ENCODE peak calls at places on chromosomes 12 and 14, in five cellular contexts. One of them, this sample, is unnamed.

GRCh38 chr12:31015215-31015614 is 58.4 kb upstream of the DDX11 start:
- DNase-seq in GM12865: no peak
- DNase-seq in fibroblast of pulmonary artery: no peak
- DNase-seq in RPMI7951: no peak
- DNase-seq in D341Med: no peak
- DNase-seq in this sample: no peak

GRCh38 chr14:51395361-51395849 is 155.4 kb downstream of the TMX1 start:
- DNase-seq in GM12865: no peak
- DNase-seq in fibroblast of pulmonary artery: peak; percentile 82
- DNase-seq in RPMI7951: peak; percentile 98
- DNase-seq in D341Med: peak; percentile 82
- DNase-seq in this sample: no peak

GRCh38 chr12:101174576-101174975 is 35.5 kb downstream of the SLC5A8 start:
- DNase-seq in GM12865: no peak
- DNase-seq in fibroblast of pulmonary artery: no peak
- DNase-seq in RPMI7951: no peak
- DNase-seq in D341Med: no peak
- DNase-seq in this sample: no peak

GRCh38 chr12:48796976-48797375 is 8.1 kb upstream of the ADCY6 start:
- DNase-seq in GM12865: no peak
- DNase-seq in fibroblast of pulmonary artery: no peak
- DNase-seq in RPMI7951: no peak
- DNase-seq in D341Med: no peak
- DNase-seq in this sample: no peak

GRCh38 chr14:91318911-91319310 is 74.4 kb upstream of the GPR68 start:
- DNase-seq in GM12865: no peak
- DNase-seq in fibroblast of pulmonary artery: no peak
- DNase-seq in RPMI7951: no peak
- DNase-seq in D341Med: no peak
- DNase-seq in this sample: no peak

GRCh38 chr12:19967486-19967885 is 400.9 kb upstream of the PDE3A start:
- DNase-seq in GM12865: peak; percentile 32
- DNase-seq in fibroblast of pulmonary artery: peak; percentile 97
- DNase-seq in RPMI7951: peak; percentile 85
- DNase-seq in D341Med: no peak
- DNase-seq in this sample: peak; percentile 77

GRCh38 chr12:7130791-7131501 is 775 bp downstream of the CLSTN3 start:
- DNase-seq in GM12865: peak; percentile 65
- DNase-seq in fibroblast of pulmonary artery: peak; percentile 44
- DNase-seq in RPMI7951: peak; percentile 43
- DNase-seq in D341Med: peak; percentile 68
- DNase-seq in this sample: peak; percentile 10

GRCh38 chr12:69247253-69248018 is 8.1 kb downstream of the CPSF6 start:
- DNase-seq in GM12865: no peak
- DNase-seq in fibroblast of pulmonary artery: no peak
- DNase-seq in RPMI7951: no peak
- DNase-seq in D341Med: no peak
- DNase-seq in this sample: no peak

GRCh38 chr14:77043177-77043983 is 14.9 kb upstream of the IRF2BPL start:
- DNase-seq in GM12865: peak; percentile 64
- DNase-seq in fibroblast of pulmonary artery: peak; percentile 97
- DNase-seq in RPMI7951: peak; percentile 94
- DNase-seq in D341Med: no peak
- DNase-seq in this sample: peak; percentile 64

GRCh38 chr12:55996201-55996714 is 818 bp upstream of the SUOX start:
- DNase-seq in GM12865: peak; percentile 77
- DNase-seq in fibroblast of pulmonary artery: peak; percentile 79
- DNase-seq in RPMI7951: peak; percentile 57
- DNase-seq in D341Med: peak; percentile 70
- DNase-seq in this sample: peak; percentile 74

GRCh38 chr14:23052671-23053070 is 4.6 kb downstream of the CDH24 start:
- DNase-seq in GM12865: no peak
- DNase-seq in fibroblast of pulmonary artery: no peak
- DNase-seq in RPMI7951: no peak
- DNase-seq in D341Med: no peak
- DNase-seq in this sample: no peak

GRCh38 chr12:123113038-123113437 is 37.9 kb downstream of the PITPNM2 start:
- DNase-seq in GM12865: no peak
- DNase-seq in fibroblast of pulmonary artery: no peak
- DNase-seq in RPMI7951: no peak
- DNase-seq in D341Med: no peak
- DNase-seq in this sample: no peak

GRCh38 chr12:53755451-53756290 is 3.9 kb upstream of the CISTR start:
- DNase-seq in GM12865: no peak
- DNase-seq in fibroblast of pulmonary artery: no peak
- DNase-seq in RPMI7951: no peak
- DNase-seq in D341Med: no peak
- DNase-seq in this sample: no peak

GRCh38 chr12:76042147-76042546 is 10.6 kb upstream of the PHLDA1 start:
- DNase-seq in GM12865: no peak
- DNase-seq in fibroblast of pulmonary artery: no peak
- DNase-seq in RPMI7951: no peak
- DNase-seq in D341Med: no peak
- DNase-seq in this sample: no peak

GRCh38 chr12:124007810-124008570 is 35.0 kb downstream of the ZNF664 start:
- DNase-seq in GM12865: peak; percentile 9
- DNase-seq in fibroblast of pulmonary artery: no peak
- DNase-seq in RPMI7951: no peak
- DNase-seq in D341Med: no peak
- DNase-seq in this sample: no peak

GRCh38 chr14:62696969-62697328 is 348.3 kb downstream of the KCNH5 start:
- DNase-seq in GM12865: no peak
- DNase-seq in fibroblast of pulmonary artery: no peak
- DNase-seq in RPMI7951: no peak
- DNase-seq in D341Med: no peak
- DNase-seq in this sample: no peak

GRCh38 chr12:45284096-45284901 is 68.4 kb downstream of the ANO6 start:
- DNase-seq in GM12865: no peak
- DNase-seq in fibroblast of pulmonary artery: peak; percentile 76
- DNase-seq in RPMI7951: peak; percentile 79
- DNase-seq in D341Med: peak; percentile 60
- DNase-seq in this sample: peak; percentile 56

GRCh38 chr12:49624919-49625577 is 1.7 kb downstream of the PRPF40B start:
- DNase-seq in GM12865: no peak
- DNase-seq in fibroblast of pulmonary artery: peak; percentile 59
- DNase-seq in RPMI7951: peak; percentile 60
- DNase-seq in D341Med: no peak
- DNase-seq in this sample: no peak

GRCh38 chr12:32170437-32170998 is 63.9 kb downstream of the BICD1 start:
- DNase-seq in GM12865: no peak
- DNase-seq in fibroblast of pulmonary artery: no peak
- DNase-seq in RPMI7951: no peak
- DNase-seq in D341Med: no peak
- DNase-seq in this sample: no peak

GRCh38 chr12:38456769-38457168 is 140.2 kb downstream of the ALG10B start:
- DNase-seq in GM12865: no peak
- DNase-seq in fibroblast of pulmonary artery: no peak
- DNase-seq in RPMI7951: no peak
- DNase-seq in D341Med: no peak
- DNase-seq in this sample: no peak

GRCh38 chr14:101845896-101846295 is 84.4 kb downstream of the PPP2R5C start:
- DNase-seq in GM12865: no peak
- DNase-seq in fibroblast of pulmonary artery: no peak
- DNase-seq in RPMI7951: no peak
- DNase-seq in D341Med: no peak
- DNase-seq in this sample: no peak

GRCh38 chr12:75986001-75986739 is 45.4 kb downstream of the PHLDA1 start:
- DNase-seq in GM12865: peak; percentile 15
- DNase-seq in fibroblast of pulmonary artery: no peak
- DNase-seq in RPMI7951: peak; percentile 49
- DNase-seq in D341Med: no peak
- DNase-seq in this sample: no peak

GRCh38 chr12:52806821-52807543 is 6.9 kb downstream of the KRT4 start:
- DNase-seq in GM12865: no peak
- DNase-seq in fibroblast of pulmonary artery: no peak
- DNase-seq in RPMI7951: no peak
- DNase-seq in D341Med: no peak
- DNase-seq in this sample: no peak

GRCh38 chr12:121295746-121296617 is 527 bp downstream of the CAMKK2 start:
- DNase-seq in GM12865: peak; percentile 34
- DNase-seq in fibroblast of pulmonary artery: no peak
- DNase-seq in RPMI7951: peak; percentile 3
- DNase-seq in D341Med: peak; percentile 54
- DNase-seq in this sample: peak; percentile 16

GRCh38 chr12:57171668-57172067 is 24.2 kb upstream of the LRP1-AS start:
- DNase-seq in GM12865: no peak
- DNase-seq in fibroblast of pulmonary artery: peak; percentile 47
- DNase-seq in RPMI7951: no peak
- DNase-seq in D341Med: no peak
- DNase-seq in this sample: no peak

GRCh38 chr12:12070674-12071661 is at the start of gene BCL2L14:
- DNase-seq in GM12865: peak; percentile 67
- DNase-seq in fibroblast of pulmonary artery: no peak
- DNase-seq in RPMI7951: peak; percentile 3
- DNase-seq in D341Med: no peak
- DNase-seq in this sample: no peak

GRCh38 chr12:104083769-104084475 is 19.6 kb downstream of the HCFC2 start:
- DNase-seq in GM12865: peak; percentile 75
- DNase-seq in fibroblast of pulmonary artery: no peak
- DNase-seq in RPMI7951: no peak
- DNase-seq in D341Med: no peak
- DNase-seq in this sample: no peak

GRCh38 chr12:40691913-40692616 is at the start of gene CNTN1:
- DNase-seq in GM12865: peak; percentile 30
- DNase-seq in fibroblast of pulmonary artery: peak; percentile 8
- DNase-seq in RPMI7951: no peak
- DNase-seq in D341Med: peak; percentile 97
- DNase-seq in this sample: peak; percentile 83

GRCh38 chr14:21525571-21525970 is 575 bp downstream of the SALL2 start:
- DNase-seq in GM12865: no peak
- DNase-seq in fibroblast of pulmonary artery: no peak
- DNase-seq in RPMI7951: no peak
- DNase-seq in D341Med: no peak
- DNase-seq in this sample: peak; percentile 43

GRCh38 chr12:55049676-55050075 is 29.9 kb downstream of the NEUROD4 start:
- DNase-seq in GM12865: no peak
- DNase-seq in fibroblast of pulmonary artery: no peak
- DNase-seq in RPMI7951: no peak
- DNase-seq in D341Med: no peak
- DNase-seq in this sample: no peak

GRCh38 chr12:41663487-41664258 is 475.6 kb downstream of the PDZRN4 start:
- DNase-seq in GM12865: no peak
- DNase-seq in fibroblast of pulmonary artery: peak; percentile 13
- DNase-seq in RPMI7951: no peak
- DNase-seq in D341Med: peak; percentile 51
- DNase-seq in this sample: peak; percentile 73

GRCh38 chr12:47080725-47081502 is 1.2 kb upstream of the AMIGO2 start:
- DNase-seq in GM12865: no peak
- DNase-seq in fibroblast of pulmonary artery: peak; percentile 73
- DNase-seq in RPMI7951: peak; percentile 69
- DNase-seq in D341Med: no peak
- DNase-seq in this sample: peak; percentile 90

GRCh38 chr14:99715266-99716000 is 31.3 kb downstream of the CYP46A1 start:
- DNase-seq in GM12865: no peak
- DNase-seq in fibroblast of pulmonary artery: no peak
- DNase-seq in RPMI7951: no peak
- DNase-seq in D341Med: peak; percentile 17
- DNase-seq in this sample: no peak

GRCh38 chr14:89504602-89505320 is 87.7 kb upstream of the FOXN3 start:
- DNase-seq in GM12865: peak; percentile 69
- DNase-seq in fibroblast of pulmonary artery: peak; percentile 38
- DNase-seq in RPMI7951: peak; percentile 87
- DNase-seq in D341Med: no peak
- DNase-seq in this sample: no peak

GRCh38 chr14:100740931-100741330 is 14.2 kb downstream of the DLK1 start:
- DNase-seq in GM12865: no peak
- DNase-seq in fibroblast of pulmonary artery: no peak
- DNase-seq in RPMI7951: no peak
- DNase-seq in D341Med: peak; percentile 13
- DNase-seq in this sample: no peak

GRCh38 chr14:100994082-100994481 is 90.6 kb upstream of the RTL1 start:
- DNase-seq in GM12865: no peak
- DNase-seq in fibroblast of pulmonary artery: no peak
- DNase-seq in RPMI7951: peak; percentile 7
- DNase-seq in D341Med: no peak
- DNase-seq in this sample: no peak

GRCh38 chr14:28461379-28461778 is 305.2 kb upstream of the FOXG1 start:
- DNase-seq in GM12865: no peak
- DNase-seq in fibroblast of pulmonary artery: peak; percentile 63
- DNase-seq in RPMI7951: peak; percentile 8
- DNase-seq in D341Med: no peak
- DNase-seq in this sample: no peak

GRCh38 chr14:100726812-100727564 is at the start of gene DLK1:
- DNase-seq in GM12865: no peak
- DNase-seq in fibroblast of pulmonary artery: no peak
- DNase-seq in RPMI7951: no peak
- DNase-seq in D341Med: no peak
- DNase-seq in this sample: no peak

GRCh38 chr14:104844306-104845032 is 20.6 kb upstream of the CEP170B start:
- DNase-seq in GM12865: no peak
- DNase-seq in fibroblast of pulmonary artery: no peak
- DNase-seq in RPMI7951: no peak
- DNase-seq in D341Med: no peak
- DNase-seq in this sample: no peak

This sample was measured in A673.